ENCODE peak calls at places on chromosomes 5 and 9, in nine cellular contexts. K is dorsolateral prefrontal cortex, T is BE2C, V is retinal pigment epithelial cell, E is cardiac muscle cell, Q is choroid plexus epithelial cell, G is endothelial cell, A is body of pancreas, B is mucosa of descending colon. L is an unnamed sample.

GRCh38 chr9:34603610-34604231 is 8.2 kb downstream of the RPP25L start:
- DNase-seq in K (peak), T (peak), V (no peak), E (peak), Q (peak), G (peak), A (peak), B (peak), L (no peak)

GRCh38 chr5:80282054-80282453 is 26.2 kb upstream of the SERINC5 start:
- DNase-seq in K (no peak), T (peak), V (no peak), E (no peak), Q (no peak), G (no peak), A (no peak), B (no peak), L (peak)

GRCh38 chr9:108033976-108034964 is 544.7 kb upstream of the KLF4 start:
- DNase-seq in K (no peak), T (no peak), V (no peak), E (no peak), Q (peak), G (no peak), A (peak), B (no peak), L (no peak)

GRCh38 chr9:93205045-93205768 is 21.3 kb downstream of the WNK2 start:
- DNase-seq in K (peak), T (peak), V (peak), E (peak), Q (peak), G (no peak), A (peak), B (peak), L (peak)

GRCh38 chr9:70789086-70789485 is 332.3 kb downstream of the TRPM3 start:
- DNase-seq in K (no peak), T (no peak), V (no peak), E (no peak), Q (peak), G (no peak), A (no peak), B (no peak), L (no peak)

GRCh38 chr9:122786338-122786737 is 2.4 kb upstream of the OR5C1 start:
- DNase-seq in K (no peak), T (no peak), V (no peak), E (no peak), Q (no peak), G (no peak), A (no peak), B (no peak), L (no peak)

GRCh38 chr5:157050050-157050449 is 8.9 kb downstream of the HAVCR1 start:
- DNase-seq in K (no peak), T (no peak), V (no peak), E (no peak), Q (no peak), G (no peak), A (no peak), B (no peak), L (no peak)

GRCh38 chr5:85646036-85646435 is 971.7 kb upstream of the COX7C start:
- DNase-seq in K (no peak), T (no peak), V (no peak), E (no peak), Q (no peak), G (no peak), A (no peak), B (no peak), L (no peak)

GRCh38 chr5:150511641-150512367 is 3.9 kb downstream of the NDST1 start:
- DNase-seq in K (no peak), T (peak), V (no peak), E (peak), Q (peak), G (peak), A (peak), B (peak), L (no peak)

DNA sequence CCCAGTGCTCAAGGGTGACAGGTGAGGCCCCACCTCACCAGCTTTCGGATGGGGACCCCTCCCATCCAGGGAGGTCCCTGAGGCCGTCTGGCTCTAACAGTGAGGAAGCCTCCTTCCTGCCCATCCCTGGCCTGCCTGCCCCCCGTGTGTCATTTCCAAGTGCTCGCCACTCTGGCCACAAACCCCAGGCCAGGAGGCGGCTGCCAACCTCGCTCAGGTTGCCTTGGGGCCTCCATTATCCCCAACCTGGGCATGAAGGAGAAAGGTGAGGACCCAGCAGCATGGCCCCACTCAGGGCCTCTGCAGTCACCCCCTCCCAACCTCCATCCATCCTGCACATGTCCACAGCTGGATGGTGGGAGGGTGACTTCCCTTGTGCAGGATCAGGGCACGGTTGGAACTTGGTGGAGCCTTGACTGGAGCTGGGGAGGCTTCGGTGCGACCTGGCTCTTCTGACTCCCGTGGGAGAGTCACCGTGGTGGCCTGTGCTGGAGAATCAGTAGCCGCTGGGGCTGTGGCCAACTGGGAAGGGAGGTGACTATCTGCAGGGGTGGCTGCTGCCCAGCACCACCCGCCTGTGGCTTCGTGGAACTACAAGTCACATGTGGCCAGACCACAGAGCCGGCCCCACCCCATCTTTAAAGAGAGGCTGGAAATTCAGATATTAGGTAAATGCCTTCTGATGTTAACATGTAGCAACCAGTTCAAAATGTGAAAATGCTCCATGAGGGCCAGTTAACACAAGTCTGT is 37.5 kb upstream of the GFPT2 start:
- DNase-seq in K (no peak), T (no peak), V (no peak), E (no peak), Q (peak), G (no peak), A (peak), B (no peak), L (peak)
- TF ChIP-seq CTCF in K (no peak), T (no peak), V (no peak), E (peak), Q (peak), G (no peak), A (no peak), B (no peak), L (peak)

GRCh38 chr5:167576928-167577327 is 714.5 kb upstream of the WWC1 start:
- DNase-seq in K (no peak), T (no peak), V (no peak), E (no peak), Q (no peak), G (no peak), A (no peak), B (no peak), L (no peak)

GRCh38 chr5:167574381-167574780 is 717.1 kb upstream of the WWC1 start:
- DNase-seq in K (no peak), T (no peak), V (no peak), E (no peak), Q (no peak), G (no peak), A (no peak), B (no peak), L (no peak)

GRCh38 chr5:167573274-167574127 is 717.9 kb upstream of the WWC1 start:
- DNase-seq in K (no peak), T (no peak), V (no peak), E (peak), Q (peak), G (peak), A (peak), B (no peak), L (no peak)

GRCh38 chr5:167577616-167578015 is 713.8 kb upstream of the WWC1 start:
- DNase-seq in K (no peak), T (no peak), V (no peak), E (no peak), Q (no peak), G (no peak), A (no peak), B (no peak), L (no peak)

GRCh38 chr5:167576126-167576525 is 715.3 kb upstream of the WWC1 start:
- DNase-seq in K (no peak), T (no peak), V (no peak), E (no peak), Q (no peak), G (no peak), A (no peak), B (no peak), L (no peak)
- TF ChIP-seq CTCF in K (no peak), T (no peak), V (no peak), E (no peak), Q (no peak), G (no peak), A (no peak), B (no peak), L (peak)

GRCh38 chr5:178590924-178591423 is 781 bp upstream of the COL23A1 start:
- DNase-seq in K (no peak), T (no peak), V (no peak), E (no peak), Q (peak), G (no peak), A (no peak), B (no peak), L (no peak)
- TF ChIP-seq CTCF in K (no peak), T (no peak), V (no peak), E (peak), Q (no peak), G (no peak), A (no peak), B (no peak), L (peak)

GRCh38 chr5:14011089-14012004 is 66.9 kb upstream of the DNAH5 start:
- DNase-seq in K (peak), T (peak), V (peak), E (peak), Q (peak), G (peak), A (peak), B (peak), L (peak)
- TF ChIP-seq CTCF in K (no peak), T (no peak), V (no peak), E (no peak), Q (no peak), G (no peak), A (no peak), B (no peak), L (peak)

DNA sequence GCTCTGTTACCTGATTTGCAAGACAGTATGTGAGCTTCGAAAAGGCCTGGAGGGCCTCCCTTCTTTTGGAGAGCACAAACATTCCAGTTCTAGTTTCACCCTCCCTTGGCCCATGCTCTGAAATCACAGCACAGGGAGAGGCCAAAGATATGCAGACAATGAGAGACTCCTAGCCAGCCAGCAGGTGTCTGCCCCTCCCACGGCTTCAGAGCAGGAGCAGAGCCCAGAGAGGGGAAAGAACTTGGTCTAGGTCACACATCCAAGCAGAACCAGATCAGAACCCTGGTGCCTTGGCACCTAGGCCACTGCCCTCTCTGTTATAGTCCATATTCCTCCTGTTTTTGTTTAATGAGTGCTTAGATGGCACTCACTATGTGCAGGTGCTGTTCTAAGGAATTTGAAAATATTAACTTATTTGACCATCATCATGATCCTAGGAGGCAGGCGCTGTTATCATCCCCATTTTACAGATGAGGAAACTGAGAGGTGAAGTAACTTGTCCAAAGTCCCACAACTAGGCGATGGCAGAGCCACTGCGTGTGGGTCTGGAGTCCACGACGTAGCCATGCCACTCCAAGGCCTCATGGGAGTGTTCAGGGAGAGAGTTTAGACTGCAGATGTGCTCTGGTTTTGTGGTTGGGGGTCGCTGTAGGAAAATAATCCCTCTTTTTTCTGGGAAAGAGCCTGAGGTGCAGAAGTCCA is 27.2 kb downstream of the TMOD1 start:
- DNase-seq in K (no peak), T (no peak), V (no peak), E (peak), Q (no peak), G (no peak), A (no peak), B (no peak), L (no peak)
- TF ChIP-seq CTCF in K (no peak), T (no peak), V (no peak), E (no peak), Q (no peak), G (no peak), A (no peak), B (no peak), L (no peak)

GRCh38 chr5:11046160-11046559 is 285.1 kb upstream of the DAP start:
- DNase-seq in K (peak), T (no peak), V (no peak), E (peak), Q (peak), G (no peak), A (no peak), B (no peak), L (no peak)
- TF ChIP-seq CTCF in K (peak), T (no peak), V (no peak), E (no peak), Q (peak), G (no peak), A (no peak), B (no peak), L (no peak)

GRCh38 chr5:77230727-77231469 is 20.4 kb downstream of the PDE8B start:
- DNase-seq in K (no peak), T (no peak), V (no peak), E (no peak), Q (peak), G (no peak), A (no peak), B (no peak), L (no peak)
- TF ChIP-seq CTCF in K (no peak), T (peak), V (peak), E (peak), Q (peak), G (peak), A (peak), B (no peak), L (peak)

GRCh38 chr5:178205010-178205748 is 846 bp downstream of the HNRNPAB start:
- DNase-seq in K (peak), T (peak), V (peak), E (peak), Q (peak), G (peak), A (peak), B (peak), L (no peak)
- TF ChIP-seq CTCF in K (no peak), T (no peak), V (no peak), E (no peak), Q (no peak), G (no peak), A (no peak), B (no peak), L (no peak)